ENCODE peak calls at places on chromosome 15, in eight cellular contexts. One of them, this sample, is unnamed.

GRCh38 chr15:38041576-38041975 is 107.1 kb downstream of the TMCO5A start:
- DNase-seq in neural crest cell: no peak
- DNase-seq in thoracic aorta: no peak
- DNase-seq in HuH-7: no peak
- DNase-seq in stimulated activated CD4-positive, alpha-beta T cell treated with anti-CD3 and anti-CD28 coated beads, Interleukin-4, amount 100 ng/mL, for 1 hour: no peak
- DNase-seq in astrocyte of the spinal cord: peak
- DNase-seq in activated effector memory CD4-positive, alpha-beta T cell treated with Interleukin-2 at 50 U/mL for 16 hours: no peak
- DNase-seq in kidney epithelial cell: no peak
- DNase-seq in this sample: no peak

GRCh38 chr15:83158393-83158792 is 49.2 kb downstream of the HDGFL3 start:
- DNase-seq in neural crest cell: no peak
- DNase-seq in thoracic aorta: no peak
- DNase-seq in HuH-7: no peak
- DNase-seq in stimulated activated CD4-positive, alpha-beta T cell treated with anti-CD3 and anti-CD28 coated beads, Interleukin-4, amount 100 ng/mL, for 1 hour: no peak
- DNase-seq in astrocyte of the spinal cord: no peak
- DNase-seq in activated effector memory CD4-positive, alpha-beta T cell treated with Interleukin-2 at 50 U/mL for 16 hours: no peak
- DNase-seq in kidney epithelial cell: no peak
- DNase-seq in this sample: no peak

GRCh38 chr15:26805470-26805869 is 32.6 kb upstream of the GABRB3 start:
- DNase-seq in neural crest cell: no peak
- DNase-seq in thoracic aorta: no peak
- DNase-seq in HuH-7: no peak
- DNase-seq in stimulated activated CD4-positive, alpha-beta T cell treated with anti-CD3 and anti-CD28 coated beads, Interleukin-4, amount 100 ng/mL, for 1 hour: no peak
- DNase-seq in astrocyte of the spinal cord: no peak
- DNase-seq in activated effector memory CD4-positive, alpha-beta T cell treated with Interleukin-2 at 50 U/mL for 16 hours: no peak
- DNase-seq in kidney epithelial cell: no peak
- DNase-seq in this sample: no peak

GRCh38 chr15:39127925-39128617 is 452.8 kb upstream of the THBS1 start:
- DNase-seq in neural crest cell: no peak
- DNase-seq in thoracic aorta: no peak
- DNase-seq in HuH-7: peak
- DNase-seq in stimulated activated CD4-positive, alpha-beta T cell treated with anti-CD3 and anti-CD28 coated beads, Interleukin-4, amount 100 ng/mL, for 1 hour: no peak
- DNase-seq in astrocyte of the spinal cord: peak
- DNase-seq in activated effector memory CD4-positive, alpha-beta T cell treated with Interleukin-2 at 50 U/mL for 16 hours: no peak
- DNase-seq in kidney epithelial cell: peak
- DNase-seq in this sample: no peak

GRCh38 chr15:67781907-67782559 is 43.3 kb upstream of the SKOR1 start:
- DNase-seq in neural crest cell: no peak
- DNase-seq in thoracic aorta: no peak
- DNase-seq in HuH-7: no peak
- DNase-seq in stimulated activated CD4-positive, alpha-beta T cell treated with anti-CD3 and anti-CD28 coated beads, Interleukin-4, amount 100 ng/mL, for 1 hour: no peak
- DNase-seq in astrocyte of the spinal cord: no peak
- DNase-seq in activated effector memory CD4-positive, alpha-beta T cell treated with Interleukin-2 at 50 U/mL for 16 hours: no peak
- DNase-seq in kidney epithelial cell: no peak
- DNase-seq in this sample: no peak

GRCh38 chr15:94743668-94744067 is 512.3 kb downstream of the MCTP2 start:
- DNase-seq in neural crest cell: no peak
- DNase-seq in thoracic aorta: no peak
- DNase-seq in HuH-7: no peak
- DNase-seq in stimulated activated CD4-positive, alpha-beta T cell treated with anti-CD3 and anti-CD28 coated beads, Interleukin-4, amount 100 ng/mL, for 1 hour: no peak
- DNase-seq in astrocyte of the spinal cord: no peak
- DNase-seq in activated effector memory CD4-positive, alpha-beta T cell treated with Interleukin-2 at 50 U/mL for 16 hours: no peak
- DNase-seq in kidney epithelial cell: no peak
- DNase-seq in this sample: no peak

GRCh38 chr15:70308011-70308761 is 210.5 kb upstream of the TLE3 start:
- DNase-seq in neural crest cell: no peak
- DNase-seq in thoracic aorta: no peak
- DNase-seq in HuH-7: no peak
- DNase-seq in stimulated activated CD4-positive, alpha-beta T cell treated with anti-CD3 and anti-CD28 coated beads, Interleukin-4, amount 100 ng/mL, for 1 hour: no peak
- DNase-seq in astrocyte of the spinal cord: peak
- DNase-seq in activated effector memory CD4-positive, alpha-beta T cell treated with Interleukin-2 at 50 U/mL for 16 hours: no peak
- DNase-seq in kidney epithelial cell: no peak
- DNase-seq in this sample: no peak

GRCh38 chr15:46354443-46354842 is 719.6 kb downstream of the SQOR start:
- DNase-seq in neural crest cell: no peak
- DNase-seq in thoracic aorta: no peak
- DNase-seq in HuH-7: no peak
- DNase-seq in stimulated activated CD4-positive, alpha-beta T cell treated with anti-CD3 and anti-CD28 coated beads, Interleukin-4, amount 100 ng/mL, for 1 hour: no peak
- DNase-seq in astrocyte of the spinal cord: no peak
- DNase-seq in activated effector memory CD4-positive, alpha-beta T cell treated with Interleukin-2 at 50 U/mL for 16 hours: no peak
- DNase-seq in kidney epithelial cell: no peak
- DNase-seq in this sample: no peak

GRCh38 chr15:76968310-76968709 is 26.6 kb upstream of the PSTPIP1 start:
- DNase-seq in neural crest cell: no peak
- DNase-seq in thoracic aorta: no peak
- DNase-seq in HuH-7: no peak
- DNase-seq in stimulated activated CD4-positive, alpha-beta T cell treated with anti-CD3 and anti-CD28 coated beads, Interleukin-4, amount 100 ng/mL, for 1 hour: no peak
- DNase-seq in astrocyte of the spinal cord: no peak
- DNase-seq in activated effector memory CD4-positive, alpha-beta T cell treated with Interleukin-2 at 50 U/mL for 16 hours: no peak
- DNase-seq in kidney epithelial cell: peak
- DNase-seq in this sample: no peak

This sample was measured in foreskin melanocyte.